ENCODE peak calls at places on chromosomes 11 and 22, in four cellular contexts. One of them, this sample, is unnamed.

GRCh38 chr22:40345801-40346177 is 511 bp upstream of the ADSL start:
- DNase-seq in CD8-positive, alpha-beta memory T cell: peak
- DNase-seq in foreskin fibroblast: peak
- DNase-seq in mammary epithelial cell: peak
- DNase-seq in this sample: no peak

GRCh38 chr22:21657361-21658118 is 8.3 kb upstream of the PPIL2 start:
- DNase-seq in CD8-positive, alpha-beta memory T cell: peak
- DNase-seq in foreskin fibroblast: peak
- DNase-seq in mammary epithelial cell: peak
- DNase-seq in this sample: peak

GRCh38 chr11:109933126-109933525 is 160.1 kb upstream of the ZC3H12C start:
- DNase-seq in CD8-positive, alpha-beta memory T cell: no peak
- DNase-seq in foreskin fibroblast: peak
- DNase-seq in mammary epithelial cell: no peak
- DNase-seq in this sample: no peak

GRCh38 chr11:844693-845644 is 2.3 kb downstream of the TSPAN4 start:
- DNase-seq in CD8-positive, alpha-beta memory T cell: no peak
- DNase-seq in foreskin fibroblast: peak
- DNase-seq in mammary epithelial cell: no peak
- DNase-seq in this sample: peak

GRCh38 chr22:45627489-45628233 is 44.0 kb upstream of the ATXN10 start:
- DNase-seq in CD8-positive, alpha-beta memory T cell: no peak
- DNase-seq in foreskin fibroblast: no peak
- DNase-seq in mammary epithelial cell: no peak
- DNase-seq in this sample: no peak

GRCh38 chr11:11960687-11961086 is 47.7 kb downstream of the DKK3 start:
- DNase-seq in CD8-positive, alpha-beta memory T cell: peak
- DNase-seq in foreskin fibroblast: peak
- DNase-seq in mammary epithelial cell: no peak
- DNase-seq in this sample: peak

GRCh38 chr22:44753189-44754042 is 1.0 kb downstream of the ARHGAP8 start:
- DNase-seq in CD8-positive, alpha-beta memory T cell: no peak
- DNase-seq in foreskin fibroblast: peak
- DNase-seq in mammary epithelial cell: peak
- DNase-seq in this sample: no peak

GRCh38 chr22:19796169-19796568 is 35.6 kb downstream of the TBX1 start:
- DNase-seq in CD8-positive, alpha-beta memory T cell: no peak
- DNase-seq in foreskin fibroblast: peak
- DNase-seq in mammary epithelial cell: no peak
- DNase-seq in this sample: no peak

GRCh38 chr11:72568861-72569260 is 105.4 kb downstream of the PDE2A start:
- DNase-seq in CD8-positive, alpha-beta memory T cell: no peak
- DNase-seq in foreskin fibroblast: peak
- DNase-seq in mammary epithelial cell: peak
- DNase-seq in this sample: no peak

GRCh38 chr11:111283945-111284481 is 14.3 kb upstream of the POU2AF3 start:
- DNase-seq in CD8-positive, alpha-beta memory T cell: no peak
- DNase-seq in foreskin fibroblast: peak
- DNase-seq in mammary epithelial cell: no peak
- DNase-seq in this sample: no peak

GRCh38 chr22:27668828-27669797 is 132.4 kb downstream of the MN1 start:
- DNase-seq in CD8-positive, alpha-beta memory T cell: no peak
- DNase-seq in foreskin fibroblast: peak
- DNase-seq in mammary epithelial cell: no peak
- DNase-seq in this sample: no peak

GRCh38 chr22:50078761-50079160 is 6.5 kb downstream of the MLC1 start:
- DNase-seq in CD8-positive, alpha-beta memory T cell: no peak
- DNase-seq in foreskin fibroblast: no peak
- DNase-seq in mammary epithelial cell: no peak
- DNase-seq in this sample: no peak

DNA sequence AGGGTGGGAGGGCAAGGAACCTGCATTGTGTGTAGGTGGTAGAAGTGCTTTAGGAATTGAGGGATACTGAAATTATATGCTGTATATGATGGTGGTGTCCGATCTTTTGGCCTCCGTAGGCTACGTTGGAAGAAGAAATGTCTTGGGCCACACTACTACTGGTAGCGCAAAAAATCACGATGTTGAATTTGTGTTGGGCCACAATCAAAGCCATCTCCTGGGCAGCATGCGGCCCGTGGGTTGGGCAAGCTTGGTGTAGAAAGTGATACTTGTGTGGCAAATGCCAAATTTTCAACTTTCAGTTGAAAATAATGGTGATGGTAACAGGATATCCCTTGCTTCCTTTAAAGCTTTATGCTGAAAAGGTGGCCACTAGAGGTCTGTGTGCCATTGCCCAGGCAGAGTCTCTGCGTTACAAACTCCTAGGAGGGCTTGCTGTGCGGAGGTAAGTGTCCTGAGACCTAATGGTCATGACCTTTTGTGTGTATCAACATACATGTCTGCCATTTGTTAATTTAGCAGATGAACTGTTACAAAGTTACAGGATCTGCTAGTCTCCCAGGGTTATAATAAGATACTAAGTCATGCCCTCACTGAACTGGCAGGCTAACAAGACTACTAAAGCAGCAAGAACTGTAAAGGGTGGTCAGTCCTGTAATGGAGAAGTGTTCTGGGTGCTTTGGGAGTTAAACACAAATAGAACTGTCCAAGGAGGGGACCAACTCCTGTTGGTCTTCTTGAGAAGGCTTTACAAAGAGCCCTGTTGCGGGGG is 2.9 kb downstream of the RPS3 start:
- DNase-seq in CD8-positive, alpha-beta memory T cell: no peak
- DNase-seq in foreskin fibroblast: no peak
- DNase-seq in mammary epithelial cell: no peak
- DNase-seq in this sample: no peak
- H3K4me3 ChIP-seq in CD8-positive, alpha-beta memory T cell: no peak
- H3K4me3 ChIP-seq in foreskin fibroblast: no peak
- H3K4me3 ChIP-seq in mammary epithelial cell: peak
- H3K4me3 ChIP-seq in this sample: no peak

GRCh38 chr11:131667566-131667965 is 297.2 kb downstream of the NTM start:
- DNase-seq in CD8-positive, alpha-beta memory T cell: no peak
- DNase-seq in foreskin fibroblast: no peak
- DNase-seq in mammary epithelial cell: no peak
- DNase-seq in this sample: no peak
- H3K4me3 ChIP-seq in CD8-positive, alpha-beta memory T cell: no peak
- H3K4me3 ChIP-seq in foreskin fibroblast: no peak
- H3K4me3 ChIP-seq in mammary epithelial cell: no peak
- H3K4me3 ChIP-seq in this sample: no peak

GRCh38 chr11:61364012-61364396 is 1.8 kb downstream of the TMEM138 start:
- DNase-seq in CD8-positive, alpha-beta memory T cell: no peak
- DNase-seq in foreskin fibroblast: no peak
- DNase-seq in mammary epithelial cell: no peak
- DNase-seq in this sample: no peak
- H3K4me3 ChIP-seq in CD8-positive, alpha-beta memory T cell: no peak
- H3K4me3 ChIP-seq in foreskin fibroblast: no peak
- H3K4me3 ChIP-seq in mammary epithelial cell: no peak
- H3K4me3 ChIP-seq in this sample: no peak

GRCh38 chr11:104895619-104896018 is 2.6 kb downstream of the CASP12 start:
- DNase-seq in CD8-positive, alpha-beta memory T cell: no peak
- DNase-seq in foreskin fibroblast: peak
- DNase-seq in mammary epithelial cell: no peak
- DNase-seq in this sample: no peak

GRCh38 chr11:104898685-104899013 is 389 bp upstream of the CASP12 start:
- DNase-seq in CD8-positive, alpha-beta memory T cell: no peak
- DNase-seq in foreskin fibroblast: peak
- DNase-seq in mammary epithelial cell: no peak
- DNase-seq in this sample: no peak

GRCh38 chr11:104893876-104894275 is 4.4 kb downstream of the CASP12 start:
- DNase-seq in CD8-positive, alpha-beta memory T cell: no peak
- DNase-seq in foreskin fibroblast: no peak
- DNase-seq in mammary epithelial cell: no peak
- DNase-seq in this sample: no peak

GRCh38 chr11:104899226-104899625 is 966 bp upstream of the CASP12 start:
- DNase-seq in CD8-positive, alpha-beta memory T cell: no peak
- DNase-seq in foreskin fibroblast: no peak
- DNase-seq in mammary epithelial cell: no peak
- DNase-seq in this sample: no peak

GRCh38 chr11:104897891-104898684 is at the start of gene CASP12:
- DNase-seq in CD8-positive, alpha-beta memory T cell: peak
- DNase-seq in foreskin fibroblast: peak
- DNase-seq in mammary epithelial cell: no peak
- DNase-seq in this sample: no peak
- H3K4me3 ChIP-seq in CD8-positive, alpha-beta memory T cell: no peak
- H3K4me3 ChIP-seq in foreskin fibroblast: peak
- H3K4me3 ChIP-seq in mammary epithelial cell: no peak
- H3K4me3 ChIP-seq in this sample: no peak

GRCh38 chr22:23754220-23754919 is at the start of gene VPREB3:
- DNase-seq in CD8-positive, alpha-beta memory T cell: no peak
- DNase-seq in foreskin fibroblast: no peak
- DNase-seq in mammary epithelial cell: no peak
- DNase-seq in this sample: no peak

GRCh38 chr22:23752090-23752691 is 1.3 kb upstream of the ZNF70 start:
- DNase-seq in CD8-positive, alpha-beta memory T cell: no peak
- DNase-seq in foreskin fibroblast: no peak
- DNase-seq in mammary epithelial cell: no peak
- DNase-seq in this sample: no peak

GRCh38 chr22:23754980-23755636 is 883 bp upstream of the VPREB3 start:
- DNase-seq in CD8-positive, alpha-beta memory T cell: no peak
- DNase-seq in foreskin fibroblast: no peak
- DNase-seq in mammary epithelial cell: no peak
- DNase-seq in this sample: no peak

GRCh38 chr22:23752750-23753149 is 1.5 kb downstream of the VPREB3 start:
- DNase-seq in CD8-positive, alpha-beta memory T cell: no peak
- DNase-seq in foreskin fibroblast: no peak
- DNase-seq in mammary epithelial cell: no peak
- DNase-seq in this sample: no peak

GRCh38 chr22:23753371-23753770 is 854 bp downstream of the VPREB3 start:
- DNase-seq in CD8-positive, alpha-beta memory T cell: no peak
- DNase-seq in foreskin fibroblast: no peak
- DNase-seq in mammary epithelial cell: no peak
- DNase-seq in this sample: no peak
- H3K4me3 ChIP-seq in CD8-positive, alpha-beta memory T cell: no peak
- H3K4me3 ChIP-seq in foreskin fibroblast: no peak
- H3K4me3 ChIP-seq in mammary epithelial cell: no peak
- H3K4me3 ChIP-seq in this sample: no peak

GRCh38 chr22:24496234-24496633 is 1.1 kb downstream of the UPB1 start:
- DNase-seq in CD8-positive, alpha-beta memory T cell: no peak
- DNase-seq in foreskin fibroblast: no peak
- DNase-seq in mammary epithelial cell: no peak
- DNase-seq in this sample: no peak

GRCh38 chr22:24496661-24497060 is 1.5 kb downstream of the UPB1 start:
- DNase-seq in CD8-positive, alpha-beta memory T cell: no peak
- DNase-seq in foreskin fibroblast: no peak
- DNase-seq in mammary epithelial cell: no peak
- DNase-seq in this sample: no peak

GRCh38 chr22:24495365-24495675 is 188 bp downstream of the UPB1 start:
- DNase-seq in CD8-positive, alpha-beta memory T cell: no peak
- DNase-seq in foreskin fibroblast: no peak
- DNase-seq in mammary epithelial cell: no peak
- DNase-seq in this sample: no peak

GRCh38 chr22:24494182-24494534 is 974 bp upstream of the UPB1 start:
- DNase-seq in CD8-positive, alpha-beta memory T cell: no peak
- DNase-seq in foreskin fibroblast: no peak
- DNase-seq in mammary epithelial cell: no peak
- DNase-seq in this sample: no peak

DNA sequence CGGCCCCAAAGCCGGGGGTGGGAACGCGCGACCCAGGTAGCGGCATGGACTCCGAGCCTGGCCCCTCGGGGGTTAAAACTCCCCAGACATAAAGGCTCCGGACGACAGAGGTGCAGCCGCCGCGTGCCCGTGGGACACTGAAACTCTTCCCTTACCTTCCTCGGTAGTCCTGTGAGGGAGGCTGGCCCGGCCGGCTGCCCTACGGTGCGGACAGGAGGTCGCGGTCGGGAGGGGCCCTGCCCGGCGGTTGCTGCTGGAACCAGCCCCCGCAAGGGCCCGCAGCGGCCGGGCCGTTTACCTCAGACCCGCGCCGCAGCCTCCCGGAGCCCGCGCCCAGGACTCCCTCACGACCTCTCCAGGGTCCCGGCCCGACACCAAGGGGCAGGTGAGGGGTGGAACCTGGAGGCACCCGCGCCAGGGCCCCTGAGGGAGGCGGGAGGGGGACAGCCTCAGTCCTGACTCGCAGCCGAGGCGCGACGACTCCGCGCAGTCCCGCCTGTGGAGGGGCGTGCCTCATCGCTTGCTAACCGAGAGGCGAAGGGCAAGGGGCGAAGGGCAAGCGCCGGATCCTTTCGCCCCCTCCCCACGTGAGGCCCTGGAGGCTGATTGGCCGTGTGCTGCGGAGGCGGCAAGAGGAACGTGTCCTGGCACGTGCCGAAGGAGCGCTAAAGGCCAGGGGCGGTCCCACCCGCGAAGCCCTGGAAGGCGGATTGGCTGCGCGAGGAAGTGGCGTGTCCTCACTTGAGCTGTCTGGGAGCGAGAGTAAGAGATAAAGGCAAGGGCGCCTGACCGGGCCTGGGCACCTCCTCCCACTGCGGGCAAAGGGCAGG is at the start of gene UPB1:
- DNase-seq in CD8-positive, alpha-beta memory T cell: no peak
- DNase-seq in foreskin fibroblast: no peak
- DNase-seq in mammary epithelial cell: no peak
- DNase-seq in this sample: no peak
- H3K4me3 ChIP-seq in CD8-positive, alpha-beta memory T cell: no peak
- H3K4me3 ChIP-seq in foreskin fibroblast: peak
- H3K4me3 ChIP-seq in mammary epithelial cell: peak
- H3K4me3 ChIP-seq in this sample: no peak